ENCODE peak calls at places on chromosomes 4 and X, in eight cellular contexts. One of them, this sample, is unnamed.

GRCh38 chr4:21885241-21885640 is 63.3 kb downstream of the KCNIP4 start:
- DNase-seq in sigmoid colon: no peak
- DNase-seq in suprapubic skin: no peak
- DNase-seq in esophagus muscularis mucosa: no peak
- DNase-seq in stomach: no peak
- DNase-seq in A549: no peak
- DNase-seq in tibial nerve: no peak
- DNase-seq in ovary: no peak
- DNase-seq in this sample: no peak

GRCh38 chr4:77007358-77008230 is 58.0 kb downstream of the SEPTIN11 start:
- DNase-seq in sigmoid colon: no peak
- DNase-seq in suprapubic skin: no peak
- DNase-seq in esophagus muscularis mucosa: no peak
- DNase-seq in stomach: no peak
- DNase-seq in A549: no peak
- DNase-seq in tibial nerve: no peak
- DNase-seq in ovary: no peak
- DNase-seq in this sample: no peak

GRCh38 chrX:10077425-10078188 is 79.2 kb upstream of the CLCN4 start:
- DNase-seq in sigmoid colon: no peak
- DNase-seq in suprapubic skin: no peak
- DNase-seq in esophagus muscularis mucosa: no peak
- DNase-seq in stomach: no peak
- DNase-seq in A549: no peak
- DNase-seq in tibial nerve: no peak
- DNase-seq in ovary: no peak
- DNase-seq in this sample: no peak

GRCh38 chr4:57037982-57038604 is 59.4 kb downstream of the POLR2B start:
- DNase-seq in sigmoid colon: peak; percentile 82
- DNase-seq in suprapubic skin: no peak
- DNase-seq in esophagus muscularis mucosa: no peak
- DNase-seq in stomach: peak; percentile 67
- DNase-seq in A549: peak; percentile 56
- DNase-seq in tibial nerve: peak; percentile 45
- DNase-seq in ovary: peak; percentile 74
- DNase-seq in this sample: peak; percentile 67

GRCh38 chr4:122775039-122775438 is 42.5 kb downstream of the BBS12 start:
- DNase-seq in sigmoid colon: no peak
- DNase-seq in suprapubic skin: no peak
- DNase-seq in esophagus muscularis mucosa: no peak
- DNase-seq in stomach: no peak
- DNase-seq in A549: no peak
- DNase-seq in tibial nerve: no peak
- DNase-seq in ovary: no peak
- DNase-seq in this sample: no peak

GRCh38 chr4:30370105-30370504 is 350.1 kb upstream of the PCDH7 start:
- DNase-seq in sigmoid colon: no peak
- DNase-seq in suprapubic skin: no peak
- DNase-seq in esophagus muscularis mucosa: no peak
- DNase-seq in stomach: no peak
- DNase-seq in A549: no peak
- DNase-seq in tibial nerve: no peak
- DNase-seq in ovary: no peak
- DNase-seq in this sample: no peak

GRCh38 chr4:38178666-38178995 is 218.4 kb downstream of the PTTG2 start:
- DNase-seq in sigmoid colon: no peak
- DNase-seq in suprapubic skin: no peak
- DNase-seq in esophagus muscularis mucosa: no peak
- DNase-seq in stomach: no peak
- DNase-seq in A549: no peak
- DNase-seq in tibial nerve: no peak
- DNase-seq in ovary: no peak
- DNase-seq in this sample: no peak

GRCh38 chr4:42626629-42627028 is 30.3 kb downstream of the ATP8A1 start:
- DNase-seq in sigmoid colon: no peak
- DNase-seq in suprapubic skin: no peak
- DNase-seq in esophagus muscularis mucosa: no peak
- DNase-seq in stomach: no peak
- DNase-seq in A549: no peak
- DNase-seq in tibial nerve: no peak
- DNase-seq in ovary: no peak
- DNase-seq in this sample: no peak

GRCh38 chr4:15024386-15024785 is 22.1 kb downstream of the CPEB2 start:
- DNase-seq in sigmoid colon: no peak
- DNase-seq in suprapubic skin: no peak
- DNase-seq in esophagus muscularis mucosa: no peak
- DNase-seq in stomach: no peak
- DNase-seq in A549: no peak
- DNase-seq in tibial nerve: no peak
- DNase-seq in ovary: no peak
- DNase-seq in this sample: no peak

GRCh38 chrX:22314211-22314610 is 41.5 kb downstream of the CBLL2 start:
- DNase-seq in sigmoid colon: no peak
- DNase-seq in suprapubic skin: no peak
- DNase-seq in esophagus muscularis mucosa: no peak
- DNase-seq in stomach: no peak
- DNase-seq in A549: no peak
- DNase-seq in tibial nerve: no peak
- DNase-seq in ovary: no peak
- DNase-seq in this sample: no peak

GRCh38 chr4:135418353-135418752 is 1216.8 kb upstream of the PABPC4L start:
- DNase-seq in sigmoid colon: no peak
- DNase-seq in suprapubic skin: no peak
- DNase-seq in esophagus muscularis mucosa: no peak
- DNase-seq in stomach: no peak
- DNase-seq in A549: peak; percentile 13
- DNase-seq in tibial nerve: no peak
- DNase-seq in ovary: no peak
- DNase-seq in this sample: no peak

GRCh38 chrX:41720125-41720780 is 3.7 kb upstream of the GPR82 start:
- DNase-seq in sigmoid colon: no peak
- DNase-seq in suprapubic skin: no peak
- DNase-seq in esophagus muscularis mucosa: no peak
- DNase-seq in stomach: peak; percentile 28
- DNase-seq in A549: no peak
- DNase-seq in tibial nerve: no peak
- DNase-seq in ovary: no peak
- DNase-seq in this sample: peak; percentile 22

GRCh38 chr4:68872442-68873217 is 56.8 kb downstream of the UGT2B10 start:
- DNase-seq in sigmoid colon: no peak
- DNase-seq in suprapubic skin: no peak
- DNase-seq in esophagus muscularis mucosa: no peak
- DNase-seq in stomach: no peak
- DNase-seq in A549: no peak
- DNase-seq in tibial nerve: no peak
- DNase-seq in ovary: no peak
- DNase-seq in this sample: no peak

GRCh38 chr4:43331226-43332078 is 438.9 kb downstream of the GRXCR1 start:
- DNase-seq in sigmoid colon: no peak
- DNase-seq in suprapubic skin: no peak
- DNase-seq in esophagus muscularis mucosa: no peak
- DNase-seq in stomach: no peak
- DNase-seq in A549: no peak
- DNase-seq in tibial nerve: no peak
- DNase-seq in ovary: no peak
- DNase-seq in this sample: no peak

GRCh38 chr4:28101583-28101982 is 1240.9 kb downstream of the STIM2 start:
- DNase-seq in sigmoid colon: no peak
- DNase-seq in suprapubic skin: no peak
- DNase-seq in esophagus muscularis mucosa: no peak
- DNase-seq in stomach: no peak
- DNase-seq in A549: no peak
- DNase-seq in tibial nerve: no peak
- DNase-seq in ovary: no peak
- DNase-seq in this sample: no peak

GRCh38 chrX:119573222-119573621 is 1.1 kb upstream of the UBE2A start:
- DNase-seq in sigmoid colon: no peak
- DNase-seq in suprapubic skin: no peak
- DNase-seq in esophagus muscularis mucosa: no peak
- DNase-seq in stomach: no peak
- DNase-seq in A549: no peak
- DNase-seq in tibial nerve: no peak
- DNase-seq in ovary: no peak
- DNase-seq in this sample: no peak
- TF ChIP-seq EP300 in sigmoid colon: no peak
- TF ChIP-seq EP300 in suprapubic skin: no peak
- TF ChIP-seq EP300 in esophagus muscularis mucosa: no peak
- TF ChIP-seq EP300 in stomach: no peak
- TF ChIP-seq EP300 in A549: no peak
- TF ChIP-seq EP300 in tibial nerve: no peak
- TF ChIP-seq EP300 in ovary: no peak
- TF ChIP-seq EP300 in this sample: no peak

GRCh38 chr4:152734699-152735050 is 44.9 kb downstream of the TIGD4 start:
- DNase-seq in sigmoid colon: no peak
- DNase-seq in suprapubic skin: no peak
- DNase-seq in esophagus muscularis mucosa: peak; percentile 8
- DNase-seq in stomach: no peak
- DNase-seq in A549: no peak
- DNase-seq in tibial nerve: no peak
- DNase-seq in ovary: no peak
- DNase-seq in this sample: no peak

GRCh38 chr4:152735302-152735917 is 44.1 kb downstream of the TIGD4 start:
- DNase-seq in sigmoid colon: no peak
- DNase-seq in suprapubic skin: no peak
- DNase-seq in esophagus muscularis mucosa: no peak
- DNase-seq in stomach: no peak
- DNase-seq in A549: peak; percentile 9
- DNase-seq in tibial nerve: no peak
- DNase-seq in ovary: no peak
- DNase-seq in this sample: no peak

GRCh38 chr4:152734015-152734698 is 45.4 kb downstream of the TIGD4 start:
- DNase-seq in sigmoid colon: no peak
- DNase-seq in suprapubic skin: no peak
- DNase-seq in esophagus muscularis mucosa: peak; percentile 45
- DNase-seq in stomach: no peak
- DNase-seq in A549: no peak
- DNase-seq in tibial nerve: no peak
- DNase-seq in ovary: no peak
- DNase-seq in this sample: no peak

GRCh38 chr4:152729466-152729865 is 49.7 kb upstream of the TMEM154 start:
- DNase-seq in sigmoid colon: no peak
- DNase-seq in suprapubic skin: no peak
- DNase-seq in esophagus muscularis mucosa: no peak
- DNase-seq in stomach: no peak
- DNase-seq in A549: peak; percentile 7
- DNase-seq in tibial nerve: no peak
- DNase-seq in ovary: no peak
- DNase-seq in this sample: no peak

DNA sequence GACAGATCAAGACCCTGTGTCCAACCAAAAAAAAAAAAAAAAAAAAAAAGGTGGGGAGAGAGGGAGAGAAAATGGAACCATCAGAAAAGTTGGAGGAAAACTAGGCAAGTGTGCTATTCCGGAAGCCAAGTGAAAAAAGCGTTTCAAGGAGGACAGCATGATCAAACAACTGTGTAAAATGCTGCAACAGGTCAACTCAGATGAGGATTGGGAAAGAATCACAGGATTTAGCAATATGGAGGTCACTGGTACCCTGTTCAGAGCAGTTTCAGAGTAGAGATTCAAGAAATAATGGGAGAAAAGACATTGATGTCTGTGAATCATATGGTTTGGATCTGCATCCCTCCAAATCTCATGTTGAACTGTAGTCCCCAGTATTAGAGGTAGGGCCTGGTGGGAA is 47.5 kb downstream of the TIGD4 start:
- DNase-seq in sigmoid colon: no peak
- DNase-seq in suprapubic skin: no peak
- DNase-seq in esophagus muscularis mucosa: no peak
- DNase-seq in stomach: no peak
- DNase-seq in A549: no peak
- DNase-seq in tibial nerve: no peak
- DNase-seq in ovary: no peak
- DNase-seq in this sample: no peak
- TF ChIP-seq EP300 in sigmoid colon: no peak
- TF ChIP-seq EP300 in suprapubic skin: no peak
- TF ChIP-seq EP300 in esophagus muscularis mucosa: no peak
- TF ChIP-seq EP300 in stomach: no peak
- TF ChIP-seq EP300 in A549: no peak
- TF ChIP-seq EP300 in tibial nerve: no peak
- TF ChIP-seq EP300 in ovary: no peak
- TF ChIP-seq EP300 in this sample: no peak

GRCh38 chr4:139167774-139168444 is 9.1 kb downstream of the ELF2 start:
- DNase-seq in sigmoid colon: no peak
- DNase-seq in suprapubic skin: no peak
- DNase-seq in esophagus muscularis mucosa: no peak
- DNase-seq in stomach: no peak
- DNase-seq in A549: peak; percentile 62
- DNase-seq in tibial nerve: no peak
- DNase-seq in ovary: no peak
- DNase-seq in this sample: no peak

GRCh38 chr4:139163806-139164206 is 13.2 kb downstream of the ELF2 start:
- DNase-seq in sigmoid colon: no peak
- DNase-seq in suprapubic skin: no peak
- DNase-seq in esophagus muscularis mucosa: no peak
- DNase-seq in stomach: no peak
- DNase-seq in A549: no peak
- DNase-seq in tibial nerve: no peak
- DNase-seq in ovary: no peak
- DNase-seq in this sample: no peak

GRCh38 chr4:139164731-139165130 is 12.3 kb downstream of the ELF2 start:
- DNase-seq in sigmoid colon: no peak
- DNase-seq in suprapubic skin: no peak
- DNase-seq in esophagus muscularis mucosa: no peak
- DNase-seq in stomach: no peak
- DNase-seq in A549: no peak
- DNase-seq in tibial nerve: no peak
- DNase-seq in ovary: no peak
- DNase-seq in this sample: no peak
- TF ChIP-seq EP300 in sigmoid colon: no peak
- TF ChIP-seq EP300 in suprapubic skin: no peak
- TF ChIP-seq EP300 in esophagus muscularis mucosa: no peak
- TF ChIP-seq EP300 in stomach: no peak
- TF ChIP-seq EP300 in A549: no peak
- TF ChIP-seq EP300 in tibial nerve: no peak
- TF ChIP-seq EP300 in ovary: no peak
- TF ChIP-seq EP300 in this sample: no peak

GRCh38 chr4:7295917-7296660 is 103.8 kb downstream of the SORCS2 start:
- DNase-seq in sigmoid colon: no peak
- DNase-seq in suprapubic skin: no peak
- DNase-seq in esophagus muscularis mucosa: no peak
- DNase-seq in stomach: no peak
- DNase-seq in A549: peak; percentile 45
- DNase-seq in tibial nerve: no peak
- DNase-seq in ovary: peak; percentile 62
- DNase-seq in this sample: peak; percentile 24
- TF ChIP-seq EP300 in sigmoid colon: no peak
- TF ChIP-seq EP300 in suprapubic skin: no peak
- TF ChIP-seq EP300 in esophagus muscularis mucosa: no peak
- TF ChIP-seq EP300 in stomach: no peak
- TF ChIP-seq EP300 in A549: no peak
- TF ChIP-seq EP300 in tibial nerve: no peak
- TF ChIP-seq EP300 in ovary: no peak
- TF ChIP-seq EP300 in this sample: no peak

This sample was measured in transverse colon.